ENCODE peak calls at places on chromosome 2, in nine cellular contexts. One of them, this sample, is unnamed.

GRCh38 chr2:64625352-64626145 is 28.2 kb downstream of the SERTAD2 start:
- DNase-seq in SW480: no peak
- DNase-seq in activated CD4-positive, alpha-beta T cell treated with anti-CD3 and anti-CD28 coated beads for 48 hours: no peak
- DNase-seq in left cardiac atrium: no peak
- DNase-seq in NCI-H2081: no peak
- DNase-seq in left ventricle myocardium inferior: no peak
- DNase-seq in HEK293T: no peak
- DNase-seq in SK-MEL-5: no peak
- DNase-seq in stimulated activated CD4-positive, alpha-beta T cell treated with anti-CD3 and anti-CD28 coated beads, Interleukin-4, amount 100 ng/mL, for 24 hours: no peak
- DNase-seq in this sample: no peak

GRCh38 chr2:18046017-18046416 is 167.6 kb downstream of the KCNS3 start:
- DNase-seq in SW480: no peak
- DNase-seq in left cardiac atrium: no peak
- DNase-seq in NCI-H2081: no peak
- DNase-seq in SK-MEL-5: no peak
- DNase-seq in left ventricle myocardium inferior: no peak
- DNase-seq in stimulated activated CD4-positive, alpha-beta T cell treated with anti-CD3 and anti-CD28 coated beads, Interleukin-4, amount 100 ng/mL, for 24 hours: no peak
- DNase-seq in HEK293T: no peak
- DNase-seq in activated CD4-positive, alpha-beta T cell treated with anti-CD3 and anti-CD28 coated beads for 48 hours: no peak
- DNase-seq in this sample: no peak

GRCh38 chr2:167293172-167293781 is 405.0 kb downstream of the XIRP2 start:
- DNase-seq in HEK293T: peak; percentile 35
- DNase-seq in stimulated activated CD4-positive, alpha-beta T cell treated with anti-CD3 and anti-CD28 coated beads, Interleukin-4, amount 100 ng/mL, for 24 hours: no peak
- DNase-seq in SW480: no peak
- DNase-seq in left ventricle myocardium inferior: no peak
- DNase-seq in SK-MEL-5: no peak
- DNase-seq in activated CD4-positive, alpha-beta T cell treated with anti-CD3 and anti-CD28 coated beads for 48 hours: peak; percentile 7
- DNase-seq in NCI-H2081: peak; percentile 41
- DNase-seq in left cardiac atrium: no peak
- DNase-seq in this sample: peak; percentile 54

GRCh38 chr2:165678882-165679281 is 115.2 kb downstream of the GALNT3 start:
- DNase-seq in stimulated activated CD4-positive, alpha-beta T cell treated with anti-CD3 and anti-CD28 coated beads, Interleukin-4, amount 100 ng/mL, for 24 hours: no peak
- DNase-seq in SW480: no peak
- DNase-seq in HEK293T: no peak
- DNase-seq in left ventricle myocardium inferior: no peak
- DNase-seq in SK-MEL-5: no peak
- DNase-seq in activated CD4-positive, alpha-beta T cell treated with anti-CD3 and anti-CD28 coated beads for 48 hours: no peak
- DNase-seq in NCI-H2081: no peak
- DNase-seq in left cardiac atrium: no peak
- DNase-seq in this sample: no peak

GRCh38 chr2:48514591-48514990 is 15.4 kb upstream of the STON1 start:
- DNase-seq in SK-MEL-5: no peak
- DNase-seq in left ventricle myocardium inferior: no peak
- DNase-seq in NCI-H2081: no peak
- DNase-seq in SW480: no peak
- DNase-seq in HEK293T: no peak
- DNase-seq in activated CD4-positive, alpha-beta T cell treated with anti-CD3 and anti-CD28 coated beads for 48 hours: no peak
- DNase-seq in stimulated activated CD4-positive, alpha-beta T cell treated with anti-CD3 and anti-CD28 coated beads, Interleukin-4, amount 100 ng/mL, for 24 hours: no peak
- DNase-seq in left cardiac atrium: no peak
- DNase-seq in this sample: no peak

GRCh38 chr2:35080231-35080905 is 1275.2 kb upstream of the CRIM1 start:
- DNase-seq in left ventricle myocardium inferior: no peak
- DNase-seq in NCI-H2081: no peak
- DNase-seq in activated CD4-positive, alpha-beta T cell treated with anti-CD3 and anti-CD28 coated beads for 48 hours: no peak
- DNase-seq in SW480: no peak
- DNase-seq in HEK293T: no peak
- DNase-seq in SK-MEL-5: no peak
- DNase-seq in stimulated activated CD4-positive, alpha-beta T cell treated with anti-CD3 and anti-CD28 coated beads, Interleukin-4, amount 100 ng/mL, for 24 hours: no peak
- DNase-seq in left cardiac atrium: no peak
- DNase-seq in this sample: no peak

GRCh38 chr2:217822296-217823252 is 180.2 kb downstream of the TNS1 start:
- DNase-seq in SK-MEL-5: no peak
- DNase-seq in HEK293T: no peak
- DNase-seq in left ventricle myocardium inferior: peak; percentile 17
- DNase-seq in NCI-H2081: no peak
- DNase-seq in left cardiac atrium: no peak
- DNase-seq in SW480: peak; percentile 79
- DNase-seq in activated CD4-positive, alpha-beta T cell treated with anti-CD3 and anti-CD28 coated beads for 48 hours: no peak
- DNase-seq in stimulated activated CD4-positive, alpha-beta T cell treated with anti-CD3 and anti-CD28 coated beads, Interleukin-4, amount 100 ng/mL, for 24 hours: no peak
- DNase-seq in this sample: no peak

GRCh38 chr2:43179947-43180346 is 46.5 kb downstream of the ZFP36L2 start:
- DNase-seq in stimulated activated CD4-positive, alpha-beta T cell treated with anti-CD3 and anti-CD28 coated beads, Interleukin-4, amount 100 ng/mL, for 24 hours: no peak
- DNase-seq in SW480: no peak
- DNase-seq in left ventricle myocardium inferior: no peak
- DNase-seq in SK-MEL-5: no peak
- DNase-seq in NCI-H2081: no peak
- DNase-seq in HEK293T: no peak
- DNase-seq in activated CD4-positive, alpha-beta T cell treated with anti-CD3 and anti-CD28 coated beads for 48 hours: no peak
- DNase-seq in left cardiac atrium: no peak
- DNase-seq in this sample: no peak

GRCh38 chr2:108418416-108418815 is 30.6 kb upstream of the GCC2 start:
- DNase-seq in SW480: no peak
- DNase-seq in SK-MEL-5: no peak
- DNase-seq in HEK293T: no peak
- DNase-seq in NCI-H2081: no peak
- DNase-seq in left ventricle myocardium inferior: no peak
- DNase-seq in activated CD4-positive, alpha-beta T cell treated with anti-CD3 and anti-CD28 coated beads for 48 hours: no peak
- DNase-seq in left cardiac atrium: no peak
- DNase-seq in stimulated activated CD4-positive, alpha-beta T cell treated with anti-CD3 and anti-CD28 coated beads, Interleukin-4, amount 100 ng/mL, for 24 hours: no peak
- DNase-seq in this sample: no peak

GRCh38 chr2:23677836-23678235 is 249.1 kb downstream of the ATAD2B start:
- DNase-seq in NCI-H2081: no peak
- DNase-seq in activated CD4-positive, alpha-beta T cell treated with anti-CD3 and anti-CD28 coated beads for 48 hours: no peak
- DNase-seq in stimulated activated CD4-positive, alpha-beta T cell treated with anti-CD3 and anti-CD28 coated beads, Interleukin-4, amount 100 ng/mL, for 24 hours: no peak
- DNase-seq in left cardiac atrium: no peak
- DNase-seq in SK-MEL-5: no peak
- DNase-seq in SW480: no peak
- DNase-seq in left ventricle myocardium inferior: no peak
- DNase-seq in HEK293T: no peak
- DNase-seq in this sample: no peak

GRCh38 chr2:26312471-26312870 is 33.5 kb upstream of the SELENOI start:
- DNase-seq in stimulated activated CD4-positive, alpha-beta T cell treated with anti-CD3 and anti-CD28 coated beads, Interleukin-4, amount 100 ng/mL, for 24 hours: no peak
- DNase-seq in SW480: no peak
- DNase-seq in HEK293T: no peak
- DNase-seq in left cardiac atrium: no peak
- DNase-seq in SK-MEL-5: no peak
- DNase-seq in NCI-H2081: no peak
- DNase-seq in left ventricle myocardium inferior: no peak
- DNase-seq in activated CD4-positive, alpha-beta T cell treated with anti-CD3 and anti-CD28 coated beads for 48 hours: no peak
- DNase-seq in this sample: no peak

GRCh38 chr2:217669831-217670230 is 333.0 kb downstream of the TNS1 start:
- DNase-seq in NCI-H2081: no peak
- DNase-seq in stimulated activated CD4-positive, alpha-beta T cell treated with anti-CD3 and anti-CD28 coated beads, Interleukin-4, amount 100 ng/mL, for 24 hours: no peak
- DNase-seq in HEK293T: no peak
- DNase-seq in SK-MEL-5: no peak
- DNase-seq in left ventricle myocardium inferior: no peak
- DNase-seq in SW480: no peak
- DNase-seq in left cardiac atrium: no peak
- DNase-seq in activated CD4-positive, alpha-beta T cell treated with anti-CD3 and anti-CD28 coated beads for 48 hours: no peak
- DNase-seq in this sample: no peak

GRCh38 chr2:241649414-241649813 is 11.9 kb downstream of the ATG4B start:
- DNase-seq in left cardiac atrium: no peak
- DNase-seq in SK-MEL-5: no peak
- DNase-seq in left ventricle myocardium inferior: peak; percentile 51
- DNase-seq in HEK293T: no peak
- DNase-seq in activated CD4-positive, alpha-beta T cell treated with anti-CD3 and anti-CD28 coated beads for 48 hours: no peak
- DNase-seq in NCI-H2081: no peak
- DNase-seq in stimulated activated CD4-positive, alpha-beta T cell treated with anti-CD3 and anti-CD28 coated beads, Interleukin-4, amount 100 ng/mL, for 24 hours: no peak
- DNase-seq in SW480: no peak
- DNase-seq in this sample: peak; percentile 67

GRCh38 chr2:43119303-43119702 is 107.1 kb downstream of the ZFP36L2 start:
- DNase-seq in SK-MEL-5: no peak
- DNase-seq in stimulated activated CD4-positive, alpha-beta T cell treated with anti-CD3 and anti-CD28 coated beads, Interleukin-4, amount 100 ng/mL, for 24 hours: no peak
- DNase-seq in left cardiac atrium: no peak
- DNase-seq in SW480: no peak
- DNase-seq in left ventricle myocardium inferior: no peak
- DNase-seq in activated CD4-positive, alpha-beta T cell treated with anti-CD3 and anti-CD28 coated beads for 48 hours: no peak
- DNase-seq in HEK293T: no peak
- DNase-seq in NCI-H2081: no peak
- DNase-seq in this sample: no peak

GRCh38 chr2:223846524-223846923 is 9.1 kb upstream of the AP1S3 start:
- DNase-seq in SK-MEL-5: peak; percentile 65
- DNase-seq in activated CD4-positive, alpha-beta T cell treated with anti-CD3 and anti-CD28 coated beads for 48 hours: no peak
- DNase-seq in left ventricle myocardium inferior: no peak
- DNase-seq in SW480: no peak
- DNase-seq in HEK293T: no peak
- DNase-seq in NCI-H2081: no peak
- DNase-seq in left cardiac atrium: no peak
- DNase-seq in stimulated activated CD4-positive, alpha-beta T cell treated with anti-CD3 and anti-CD28 coated beads, Interleukin-4, amount 100 ng/mL, for 24 hours: no peak
- DNase-seq in this sample: no peak